ENCODE peak calls at places on chromosome 10, in eight cellular contexts. W is heart right ventricle, D is ascending aorta, A is left ventricle myocardium inferior, O is heart left ventricle, F is SK-N-SH, N is H9, Y is right lobe of liver. J is an unnamed sample.

GRCh38 chr10:97074256-97075145 is 111.3 kb downstream of the SLIT1 start:
- DNase-seq in W (no peak), D (no peak), A (no peak), O (no peak), F (peak; percentile 76), N (no peak), Y (no peak), J (no peak)

GRCh38 chr10:14812271-14812670 is 25.6 kb downstream of the CDNF start:
- DNase-seq in W (no peak), D (no peak), A (no peak), O (no peak), F (no peak), N (peak; percentile 27), Y (no peak), J (no peak)

GRCh38 chr10:132703305-132704007 is 82.5 kb downstream of the NKX6-2 start:
- DNase-seq in W (no peak), D (peak; percentile 50), A (peak; percentile 0), O (no peak), F (no peak), N (peak; percentile 18), Y (peak; percentile 36), J (no peak)

GRCh38 chr10:102312683-102313082 is 67.4 kb downstream of the GBF1 start:
- DNase-seq in W (no peak), D (no peak), A (no peak), O (no peak), F (no peak), N (no peak), Y (no peak), J (no peak)

GRCh38 chr10:52663161-52663560 is 109.4 kb downstream of the MBL2 start:
- DNase-seq in W (no peak), D (no peak), A (no peak), O (no peak), F (no peak), N (no peak), Y (no peak), J (no peak)

GRCh38 chr10:114551310-114551972 is 106.6 kb downstream of the ABLIM1 start:
- DNase-seq in W (peak; percentile 80), D (no peak), A (peak; percentile 65), O (peak; percentile 58), F (no peak), N (no peak), Y (peak; percentile 74), J (no peak)

GRCh38 chr10:11036424-11037011 is 18.8 kb downstream of the CELF2 start:
- DNase-seq in W (peak; percentile 43), D (no peak), A (no peak), O (no peak), F (peak; percentile 55), N (peak; percentile 50), Y (no peak), J (peak; percentile 62)

GRCh38 chr10:102643346-102644065 is 773 bp upstream of the TRIM8 start:
- DNase-seq in W (peak; percentile 83), D (peak; percentile 85), A (peak; percentile 72), O (peak; percentile 81), F (peak; percentile 76), N (peak; percentile 70), Y (peak; percentile 77), J (peak; percentile 72)

GRCh38 chr10:49655099-49655498 is 24.4 kb upstream of the C10orf53 start:
- DNase-seq in W (no peak), D (peak; percentile 43), A (no peak), O (no peak), F (no peak), N (no peak), Y (peak; percentile 30), J (no peak)

GRCh38 chr10:123318516-123318915 is 164.3 kb downstream of the BUB3 start:
- DNase-seq in W (no peak), D (no peak), A (no peak), O (no peak), F (no peak), N (no peak), Y (no peak), J (no peak)

GRCh38 chr10:24202181-24202570 is 6.8 kb upstream of the KIAA1217 start:
- DNase-seq in W (no peak), D (no peak), A (no peak), O (no peak), F (no peak), N (peak; percentile 63), Y (no peak), J (no peak)

GRCh38 chr10:103433858-103434257 is 18.3 kb downstream of the CALHM2 start:
- DNase-seq in W (peak; percentile 50), D (no peak), A (peak; percentile 56), O (peak; percentile 49), F (no peak), N (no peak), Y (no peak), J (no peak)

GRCh38 chr10:74036474-74036873 is 38.6 kb downstream of the VCL start:
- DNase-seq in W (no peak), D (no peak), A (no peak), O (no peak), F (no peak), N (no peak), Y (no peak), J (no peak)

GRCh38 chr10:127162841-127163240 is 33.5 kb downstream of the INSYN2A start:
- DNase-seq in W (no peak), D (no peak), A (no peak), O (no peak), F (no peak), N (no peak), Y (no peak), J (no peak)

GRCh38 chr10:104351067-104351681 is 2.5 kb upstream of the CFAP58 start:
- DNase-seq in W (no peak), D (no peak), A (no peak), O (no peak), F (no peak), N (no peak), Y (no peak), J (no peak)

GRCh38 chr10:104472505-104472904 is 118.9 kb downstream of the CFAP58 start:
- DNase-seq in W (no peak), D (no peak), A (no peak), O (no peak), F (no peak), N (no peak), Y (no peak), J (peak; percentile 48)

GRCh38 chr10:7792541-7792940 is 4.6 kb downstream of the ATP5F1C start:
- DNase-seq in W (no peak), D (no peak), A (no peak), O (no peak), F (no peak), N (no peak), Y (no peak), J (no peak)

GRCh38 chr10:25578061-25578460 is 356.0 kb upstream of the MYO3A start:
- DNase-seq in W (no peak), D (no peak), A (no peak), O (no peak), F (no peak), N (no peak), Y (no peak), J (no peak)

GRCh38 chr10:91050371-91051034 is 129.6 kb upstream of the ANKRD1 start:
- DNase-seq in W (no peak), D (no peak), A (no peak), O (no peak), F (no peak), N (no peak), Y (no peak), J (no peak)

GRCh38 chr10:102514487-102515311 is 10.9 kb downstream of the SUFU start:
- DNase-seq in W (no peak), D (no peak), A (no peak), O (no peak), F (no peak), N (no peak), Y (no peak), J (no peak)

GRCh38 chr10:110268442-110268841 is 36.3 kb downstream of the SMNDC1 start:
- DNase-seq in W (peak; percentile 50), D (no peak), A (peak; percentile 42), O (peak; percentile 49), F (no peak), N (no peak), Y (peak; percentile 69), J (no peak)

GRCh38 chr10:24720096-24720495 is 3.6 kb downstream of the ARHGAP21 start:
- DNase-seq in W (no peak), D (no peak), A (no peak), O (no peak), F (no peak), N (no peak), Y (no peak), J (no peak)

GRCh38 chr10:30671011-30671616 is 41.6 kb upstream of the LYZL2 start:
- DNase-seq in W (peak; percentile 48), D (no peak), A (no peak), O (peak; percentile 26), F (peak; percentile 55), N (peak; percentile 53), Y (no peak), J (peak; percentile 40)

GRCh38 chr10:30674796-30675195 is 45.2 kb upstream of the LYZL2 start:
- DNase-seq in W (no peak), D (no peak), A (no peak), O (no peak), F (no peak), N (no peak), Y (no peak), J (no peak)

GRCh38 chr10:30676319-30676718 is 46.8 kb upstream of the LYZL2 start:
- DNase-seq in W (no peak), D (no peak), A (no peak), O (no peak), F (no peak), N (no peak), Y (no peak), J (no peak)
- H3K27ac ChIP-seq in W (no peak overlapping the region), D (no peak overlapping the region), A (no peak overlapping the region), O (no peak overlapping the region), F (no peak overlapping the region), N (no peak overlapping the region), Y (no peak overlapping the region), J (no peak overlapping the region)

GRCh38 chr10:131553581-131553980 is 242.1 kb upstream of the TCERG1L start:
- DNase-seq in W (no peak), D (no peak), A (no peak), O (no peak), F (no peak), N (no peak), Y (no peak), J (no peak)
- TF ChIP-seq CTCF in W (no peak), D (no peak), A (no peak), O (no peak), F (no peak), N (no peak), Y (no peak), J (no peak)

DNA sequence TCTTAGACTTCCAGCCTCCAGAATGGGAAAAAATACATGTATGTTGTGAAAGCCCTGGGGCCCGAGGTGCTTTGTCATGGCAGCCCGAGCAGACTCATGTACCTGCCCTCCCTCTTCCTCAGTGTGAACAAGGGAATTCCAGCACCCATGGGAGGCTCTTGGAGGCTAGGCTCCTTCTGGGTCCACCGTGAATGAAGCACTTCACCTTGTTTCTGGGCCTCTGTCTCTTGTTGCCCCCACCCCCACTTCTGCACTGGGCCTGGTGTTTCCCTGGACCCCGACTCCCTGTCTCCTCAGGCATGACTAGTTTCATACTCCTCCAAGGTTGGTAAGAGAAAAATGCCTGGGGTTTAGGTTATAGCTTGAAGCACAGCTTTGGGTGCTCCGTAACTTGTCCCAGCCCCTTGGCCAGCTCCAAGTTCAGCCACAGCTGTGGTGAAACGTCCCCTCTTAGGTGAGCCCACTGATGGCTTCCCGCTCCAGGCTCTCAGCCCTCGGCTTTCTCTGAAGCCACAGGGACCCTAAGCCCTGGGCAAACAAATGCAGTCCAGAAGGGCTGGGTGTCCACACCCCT is 30.2 kb upstream of the ARHGAP22 start:
- DNase-seq in W (no peak), D (no peak), A (no peak), O (no peak), F (no peak), N (no peak), Y (no peak), J (no peak)
- H3K27ac ChIP-seq in W (no peak overlapping the region), D (no peak overlapping the region), A (peak overlapping the region; percentile 44), O (peak overlapping the region; percentile 57), F (no peak overlapping the region), N (no peak overlapping the region), Y (no peak overlapping the region), J (no peak overlapping the region)

GRCh38 chr10:119355930-119356329 is 148.6 kb downstream of the GRK5 start:
- DNase-seq in W (no peak), D (no peak), A (no peak), O (no peak), F (no peak), N (no peak), Y (no peak), J (no peak)
- TF ChIP-seq CTCF in W (peak; percentile 35), D (no peak), A (peak; percentile 23), O (peak; percentile 29), F (peak; percentile 54), N (peak; percentile 62), Y (peak; percentile 33), J (no peak)

J was measured in RWPE1.